ENCODE peak calls at places on chromosome 17, in seven cellular contexts. One of them, this sample, is unnamed.

GRCh38 chr17:28745052-28745776 is 1.4 kb downstream of the TRAF4 start:
- DNase-seq in lower leg skin: no peak
- DNase-seq in T-cell: no peak
- DNase-seq in posterior cingulate gyrus: peak; percentile 85
- DNase-seq in progenitor cell of endocrine pancreas: peak; percentile 54
- DNase-seq in NCI-H82: peak; percentile 82
- DNase-seq in body of pancreas: peak; percentile 64
- DNase-seq in this sample: no peak

GRCh38 chr17:72120878-72121163 is at the start of gene SOX9:
- DNase-seq in lower leg skin: peak; percentile 86
- DNase-seq in T-cell: no peak
- DNase-seq in posterior cingulate gyrus: peak; percentile 92
- DNase-seq in progenitor cell of endocrine pancreas: peak; percentile 76
- DNase-seq in NCI-H82: peak; percentile 68
- DNase-seq in body of pancreas: peak; percentile 94
- DNase-seq in this sample: no peak

GRCh38 chr17:77698903-77699615 is 259.4 kb upstream of the TNRC6C start:
- DNase-seq in lower leg skin: no peak
- DNase-seq in T-cell: no peak
- DNase-seq in posterior cingulate gyrus: no peak
- DNase-seq in progenitor cell of endocrine pancreas: no peak
- DNase-seq in NCI-H82: peak; percentile 62
- DNase-seq in body of pancreas: no peak
- DNase-seq in this sample: no peak

GRCh38 chr17:47894498-47895253 is 1.4 kb upstream of the SP2 start:
- DNase-seq in lower leg skin: no peak
- DNase-seq in T-cell: no peak
- DNase-seq in posterior cingulate gyrus: no peak
- DNase-seq in progenitor cell of endocrine pancreas: no peak
- DNase-seq in NCI-H82: peak; percentile 16
- DNase-seq in body of pancreas: no peak
- DNase-seq in this sample: no peak

GRCh38 chr17:71071837-71072236 is 902.5 kb downstream of the KCNJ2 start:
- DNase-seq in lower leg skin: no peak
- DNase-seq in T-cell: no peak
- DNase-seq in posterior cingulate gyrus: no peak
- DNase-seq in progenitor cell of endocrine pancreas: no peak
- DNase-seq in NCI-H82: no peak
- DNase-seq in body of pancreas: no peak
- DNase-seq in this sample: no peak

GRCh38 chr17:81832608-81833159 is 407 bp downstream of the MCRIP1 start:
- DNase-seq in lower leg skin: no peak
- DNase-seq in T-cell: no peak
- DNase-seq in posterior cingulate gyrus: no peak
- DNase-seq in progenitor cell of endocrine pancreas: peak; percentile 24
- DNase-seq in NCI-H82: peak; percentile 62
- DNase-seq in body of pancreas: no peak
- DNase-seq in this sample: no peak

GRCh38 chr17:75404739-75405364 is 626 bp downstream of the GRB2 start:
- DNase-seq in lower leg skin: no peak
- DNase-seq in T-cell: peak; percentile 30
- DNase-seq in posterior cingulate gyrus: peak; percentile 30
- DNase-seq in progenitor cell of endocrine pancreas: peak; percentile 31
- DNase-seq in NCI-H82: peak; percentile 73
- DNase-seq in body of pancreas: peak; percentile 47
- DNase-seq in this sample: no peak

GRCh38 chr17:56638536-56639177 is 45.2 kb downstream of the NOG start:
- DNase-seq in lower leg skin: no peak
- DNase-seq in T-cell: no peak
- DNase-seq in posterior cingulate gyrus: no peak
- DNase-seq in progenitor cell of endocrine pancreas: no peak
- DNase-seq in NCI-H82: no peak
- DNase-seq in body of pancreas: no peak
- DNase-seq in this sample: no peak

GRCh38 chr17:79041723-79042420 is 17.9 kb downstream of the C1QTNF1 start:
- DNase-seq in lower leg skin: no peak
- DNase-seq in T-cell: no peak
- DNase-seq in posterior cingulate gyrus: no peak
- DNase-seq in progenitor cell of endocrine pancreas: no peak
- DNase-seq in NCI-H82: no peak
- DNase-seq in body of pancreas: no peak
- DNase-seq in this sample: no peak

GRCh38 chr17:66531826-66532439 is 229.5 kb downstream of the PRKCA start:
- DNase-seq in lower leg skin: no peak
- DNase-seq in T-cell: no peak
- DNase-seq in posterior cingulate gyrus: peak; percentile 56
- DNase-seq in progenitor cell of endocrine pancreas: no peak
- DNase-seq in NCI-H82: no peak
- DNase-seq in body of pancreas: no peak
- DNase-seq in this sample: no peak

GRCh38 chr17:19729900-19730299 is 13.5 kb upstream of the SLC47A2 start:
- DNase-seq in lower leg skin: no peak
- DNase-seq in T-cell: no peak
- DNase-seq in posterior cingulate gyrus: no peak
- DNase-seq in progenitor cell of endocrine pancreas: no peak
- DNase-seq in NCI-H82: no peak
- DNase-seq in body of pancreas: no peak
- DNase-seq in this sample: no peak

GRCh38 chr17:51439395-51440229 is 179.3 kb downstream of the UTP18 start:
- DNase-seq in lower leg skin: no peak
- DNase-seq in T-cell: no peak
- DNase-seq in posterior cingulate gyrus: no peak
- DNase-seq in progenitor cell of endocrine pancreas: no peak
- DNase-seq in NCI-H82: peak; percentile 78
- DNase-seq in body of pancreas: no peak
- DNase-seq in this sample: no peak

GRCh38 chr17:49210158-49211029 is at the start of the genes ABI3 and GNGT2:
- DNase-seq in lower leg skin: no peak
- DNase-seq in T-cell: peak; percentile 51
- DNase-seq in posterior cingulate gyrus: no peak
- DNase-seq in progenitor cell of endocrine pancreas: no peak
- DNase-seq in NCI-H82: peak; percentile 55
- DNase-seq in body of pancreas: no peak
- DNase-seq in this sample: peak; percentile 50

GRCh38 chr17:7132511-7133094 is 18.0 kb upstream of the ASGR2 start:
- DNase-seq in lower leg skin: no peak
- DNase-seq in T-cell: peak; percentile 80
- DNase-seq in posterior cingulate gyrus: no peak
- DNase-seq in progenitor cell of endocrine pancreas: no peak
- DNase-seq in NCI-H82: no peak
- DNase-seq in body of pancreas: no peak
- DNase-seq in this sample: no peak

GRCh38 chr17:79647456-79647915 is 36.6 kb upstream of the RBFOX3 start:
- DNase-seq in lower leg skin: peak; percentile 6
- DNase-seq in T-cell: no peak
- DNase-seq in posterior cingulate gyrus: no peak
- DNase-seq in progenitor cell of endocrine pancreas: no peak
- DNase-seq in NCI-H82: no peak
- DNase-seq in body of pancreas: no peak
- DNase-seq in this sample: no peak

GRCh38 chr17:77962349-77962748 is 3.8 kb downstream of the TNRC6C start:
- DNase-seq in lower leg skin: no peak
- DNase-seq in T-cell: no peak
- DNase-seq in posterior cingulate gyrus: no peak
- DNase-seq in progenitor cell of endocrine pancreas: no peak
- DNase-seq in NCI-H82: peak; percentile 43
- DNase-seq in body of pancreas: no peak
- DNase-seq in this sample: no peak

GRCh38 chr17:30299000-30299399 is 7.3 kb upstream of the BLMH start:
- DNase-seq in lower leg skin: no peak
- DNase-seq in T-cell: no peak
- DNase-seq in posterior cingulate gyrus: no peak
- DNase-seq in progenitor cell of endocrine pancreas: no peak
- DNase-seq in NCI-H82: no peak
- DNase-seq in body of pancreas: no peak
- DNase-seq in this sample: no peak

GRCh38 chr17:50842506-50843149 is 7.2 kb downstream of the WFIKKN2 start:
- DNase-seq in lower leg skin: no peak
- DNase-seq in T-cell: no peak
- DNase-seq in posterior cingulate gyrus: no peak
- DNase-seq in progenitor cell of endocrine pancreas: no peak
- DNase-seq in NCI-H82: no peak
- DNase-seq in body of pancreas: no peak
- DNase-seq in this sample: no peak

GRCh38 chr17:61239953-61240352 is 159.7 kb upstream of the TBX2 start:
- DNase-seq in lower leg skin: no peak
- DNase-seq in T-cell: no peak
- DNase-seq in posterior cingulate gyrus: no peak
- DNase-seq in progenitor cell of endocrine pancreas: no peak
- DNase-seq in NCI-H82: no peak
- DNase-seq in body of pancreas: no peak
- DNase-seq in this sample: no peak

GRCh38 chr17:81131486-81132196 is 33.7 kb upstream of the PVALEF start:
- DNase-seq in lower leg skin: no peak
- DNase-seq in T-cell: no peak
- DNase-seq in posterior cingulate gyrus: no peak
- DNase-seq in progenitor cell of endocrine pancreas: no peak
- DNase-seq in NCI-H82: no peak
- DNase-seq in body of pancreas: no peak
- DNase-seq in this sample: no peak

GRCh38 chr17:76079577-76080206 is 710 bp downstream of the ZACN start:
- DNase-seq in lower leg skin: no peak
- DNase-seq in T-cell: no peak
- DNase-seq in posterior cingulate gyrus: no peak
- DNase-seq in progenitor cell of endocrine pancreas: no peak
- DNase-seq in NCI-H82: peak; percentile 48
- DNase-seq in body of pancreas: no peak
- DNase-seq in this sample: no peak

GRCh38 chr17:81720267-81721071 is 8.4 kb downstream of the SLC25A10 start:
- DNase-seq in lower leg skin: no peak
- DNase-seq in T-cell: no peak
- DNase-seq in posterior cingulate gyrus: no peak
- DNase-seq in progenitor cell of endocrine pancreas: no peak
- DNase-seq in NCI-H82: no peak
- DNase-seq in body of pancreas: peak; percentile 15
- DNase-seq in this sample: no peak

GRCh38 chr17:68511254-68511670 is 968 bp upstream of the PRKAR1A start:
- DNase-seq in lower leg skin: peak; percentile 27
- DNase-seq in T-cell: no peak
- DNase-seq in posterior cingulate gyrus: no peak
- DNase-seq in progenitor cell of endocrine pancreas: no peak
- DNase-seq in NCI-H82: no peak
- DNase-seq in body of pancreas: no peak
- DNase-seq in this sample: no peak

GRCh38 chr17:73285916-73286862 is 24.5 kb upstream of the CPSF4L start:
- DNase-seq in lower leg skin: no peak
- DNase-seq in T-cell: no peak
- DNase-seq in posterior cingulate gyrus: no peak
- DNase-seq in progenitor cell of endocrine pancreas: no peak
- DNase-seq in NCI-H82: peak; percentile 59
- DNase-seq in body of pancreas: peak; percentile 18
- DNase-seq in this sample: no peak

GRCh38 chr17:34840758-34841157 is 120.5 kb downstream of the CCT6B start:
- DNase-seq in lower leg skin: no peak
- DNase-seq in T-cell: peak; percentile 23
- DNase-seq in posterior cingulate gyrus: no peak
- DNase-seq in progenitor cell of endocrine pancreas: no peak
- DNase-seq in NCI-H82: no peak
- DNase-seq in body of pancreas: no peak
- DNase-seq in this sample: no peak

GRCh38 chr17:17740627-17741237 is 59.5 kb downstream of the RAI1 start:
- DNase-seq in lower leg skin: no peak
- DNase-seq in T-cell: peak; percentile 66
- DNase-seq in posterior cingulate gyrus: no peak
- DNase-seq in progenitor cell of endocrine pancreas: no peak
- DNase-seq in NCI-H82: peak; percentile 88
- DNase-seq in body of pancreas: no peak
- DNase-seq in this sample: no peak

GRCh38 chr17:73695035-73695738 is 50.9 kb upstream of the SDK2 start:
- DNase-seq in lower leg skin: no peak
- DNase-seq in T-cell: no peak
- DNase-seq in posterior cingulate gyrus: no peak
- DNase-seq in progenitor cell of endocrine pancreas: no peak
- DNase-seq in NCI-H82: no peak
- DNase-seq in body of pancreas: no peak
- DNase-seq in this sample: no peak

GRCh38 chr17:28580925-28581324 is 4.2 kb upstream of the ALDOC start:
- DNase-seq in lower leg skin: no peak
- DNase-seq in T-cell: no peak
- DNase-seq in posterior cingulate gyrus: no peak
- DNase-seq in progenitor cell of endocrine pancreas: no peak
- DNase-seq in NCI-H82: no peak
- DNase-seq in body of pancreas: no peak
- DNase-seq in this sample: no peak

GRCh38 chr17:17780941-17781590 is 55.7 kb downstream of the SREBF1 start:
- DNase-seq in lower leg skin: no peak
- DNase-seq in T-cell: no peak
- DNase-seq in posterior cingulate gyrus: no peak
- DNase-seq in progenitor cell of endocrine pancreas: peak; percentile 37
- DNase-seq in NCI-H82: peak; percentile 89
- DNase-seq in body of pancreas: no peak
- DNase-seq in this sample: no peak

GRCh38 chr17:63476857-63477470 is at the start of gene ACE:
- DNase-seq in lower leg skin: no peak
- DNase-seq in T-cell: peak; percentile 22
- DNase-seq in posterior cingulate gyrus: peak; percentile 35
- DNase-seq in progenitor cell of endocrine pancreas: peak; percentile 44
- DNase-seq in NCI-H82: peak; percentile 81
- DNase-seq in body of pancreas: peak; percentile 41
- DNase-seq in this sample: no peak

GRCh38 chr17:22599322-22599721 is 907.0 kb downstream of the KCNJ18 start:
- DNase-seq in lower leg skin: no peak
- DNase-seq in T-cell: no peak
- DNase-seq in posterior cingulate gyrus: no peak
- DNase-seq in progenitor cell of endocrine pancreas: no peak
- DNase-seq in NCI-H82: no peak
- DNase-seq in body of pancreas: no peak
- DNase-seq in this sample: no peak

GRCh38 chr17:82568997-82569393 is 49.5 kb downstream of the FOXK2 start:
- DNase-seq in lower leg skin: no peak
- DNase-seq in T-cell: no peak
- DNase-seq in posterior cingulate gyrus: no peak
- DNase-seq in progenitor cell of endocrine pancreas: no peak
- DNase-seq in NCI-H82: no peak
- DNase-seq in body of pancreas: no peak
- DNase-seq in this sample: no peak

GRCh38 chr17:8022358-8023038 is 16.4 kb upstream of the ALOX15B start:
- DNase-seq in lower leg skin: no peak
- DNase-seq in T-cell: no peak
- DNase-seq in posterior cingulate gyrus: no peak
- DNase-seq in progenitor cell of endocrine pancreas: no peak
- DNase-seq in NCI-H82: no peak
- DNase-seq in body of pancreas: no peak
- DNase-seq in this sample: no peak

GRCh38 chr17:67628580-67629013 is 89.1 kb upstream of the NOL11 start:
- DNase-seq in lower leg skin: no peak
- DNase-seq in T-cell: no peak
- DNase-seq in posterior cingulate gyrus: peak; percentile 19
- DNase-seq in progenitor cell of endocrine pancreas: no peak
- DNase-seq in NCI-H82: no peak
- DNase-seq in body of pancreas: peak; percentile 27
- DNase-seq in this sample: no peak

GRCh38 chr17:8629371-8630226 is 926 bp downstream of the MYH10 start:
- DNase-seq in lower leg skin: peak; percentile 21
- DNase-seq in T-cell: no peak
- DNase-seq in posterior cingulate gyrus: peak; percentile 11
- DNase-seq in progenitor cell of endocrine pancreas: peak; percentile 36
- DNase-seq in NCI-H82: peak; percentile 70
- DNase-seq in body of pancreas: peak; percentile 28
- DNase-seq in this sample: no peak

GRCh38 chr17:69575346-69575761 is 160.9 kb downstream of the MAP2K6 start:
- DNase-seq in lower leg skin: no peak
- DNase-seq in T-cell: no peak
- DNase-seq in posterior cingulate gyrus: no peak
- DNase-seq in progenitor cell of endocrine pancreas: no peak
- DNase-seq in NCI-H82: peak; percentile 15
- DNase-seq in body of pancreas: no peak
- DNase-seq in this sample: no peak

GRCh38 chr17:42180922-42181850 is at the start of gene KCNH4:
- DNase-seq in lower leg skin: peak; percentile 40
- DNase-seq in T-cell: peak; percentile 72
- DNase-seq in posterior cingulate gyrus: peak; percentile 88
- DNase-seq in progenitor cell of endocrine pancreas: no peak
- DNase-seq in NCI-H82: peak; percentile 96
- DNase-seq in body of pancreas: peak; percentile 69
- DNase-seq in this sample: peak; percentile 88

GRCh38 chr17:43341705-43342600 is 56.8 kb upstream of the ARL4D start:
- DNase-seq in lower leg skin: no peak
- DNase-seq in T-cell: no peak
- DNase-seq in posterior cingulate gyrus: no peak
- DNase-seq in progenitor cell of endocrine pancreas: no peak
- DNase-seq in NCI-H82: no peak
- DNase-seq in body of pancreas: no peak
- DNase-seq in this sample: no peak